ENCODE peak calls at places on chromosomes 4 and X, in ten cellular contexts. L is activated T-cell treated with anti-CD3 and anti-CD28 coated beads for 1 hour; T is posterior cingulate gyrus; A is NCI-H1105; Y is T-cell; S is T-helper 2 cell; G is endothelial cell; E is GM04504; C is cardiac fibroblast; H is stimulated activated CD8-positive, alpha-beta memory T cell treated with anti-CD3 and anti-CD28 coated beads, Interleukin-7, amount 100 ng/mL, for 1 hour. Q is an unnamed sample.

GRCh38 chr4:1021386-1022050 is 10.1 kb downstream of the FGFRL1 start:
- DNase-seq in A (no peak), Y (no peak), S (no peak), H (no peak), T (no peak), C (no peak), E (no peak), L (no peak), G (no peak), Q (no peak)

GRCh38 chr4:108157655-108158054 is 11.1 kb downstream of the LEF1 start:
- DNase-seq in E (no peak), T (no peak), H (no peak), G (no peak), L (no peak), S (no peak), Y (no peak), A (no peak), C (no peak), Q (no peak)

GRCh38 chrX:17697191-17697590 is 40.1 kb upstream of the SCML1 start:
- DNase-seq in E (no peak), S (no peak), Y (no peak), C (peak), H (no peak), A (no peak), T (no peak), L (no peak), G (no peak), Q (no peak)

GRCh38 chr4:152463562-152463961 is 72.3 kb downstream of the FBXW7 start:
- DNase-seq in T (no peak), E (no peak), H (no peak), S (no peak), A (no peak), C (no peak), Y (no peak), G (no peak), L (no peak), Q (no peak)

GRCh38 chr4:128866281-128866680 is 56.8 kb downstream of the JADE1 start:
- DNase-seq in G (no peak), S (no peak), L (no peak), Y (no peak), A (no peak), H (no peak), C (no peak), T (no peak), E (no peak), Q (no peak)

GRCh38 chrX:42803320-42803719 is 25.4 kb upstream of the PPP1R2C start:
- DNase-seq in T (no peak), Y (no peak), G (no peak), H (no peak), C (peak), S (no peak), L (no peak), E (peak), A (no peak), Q (no peak)

GRCh38 chrX:53246231-53246630 is 21.2 kb upstream of the KDM5C start:
- DNase-seq in A (no peak), S (no peak), E (no peak), C (no peak), Y (no peak), H (no peak), L (no peak), G (no peak), T (no peak), Q (no peak)

GRCh38 chr4:29560452-29560851 is 1159.7 kb upstream of the PCDH7 start:
- DNase-seq in H (no peak), C (no peak), G (no peak), L (no peak), E (no peak), T (no peak), A (no peak), Y (no peak), S (no peak), Q (no peak)

GRCh38 chr4:7206856-7207567 is 14.7 kb downstream of the SORCS2 start:
- DNase-seq in L (no peak), E (peak), Y (no peak), C (peak), H (no peak), A (no peak), T (peak), G (no peak), S (no peak), Q (no peak)

GRCh38 chr4:139921551-139922184 is 232.3 kb downstream of the MAML3 start:
- DNase-seq in L (no peak), E (no peak), C (no peak), S (no peak), Y (no peak), T (no peak), A (peak), H (no peak), G (no peak), Q (no peak)

GRCh38 chr4:142435599-142436235 is 410.4 kb downstream of the INPP4B start:
- DNase-seq in G (no peak), A (no peak), S (no peak), H (no peak), Y (no peak), E (no peak), T (no peak), C (no peak), L (no peak), Q (no peak)

GRCh38 chr4:1201851-1202525 is 29.6 kb upstream of the SPON2 start:
- DNase-seq in L (peak), A (no peak), G (no peak), C (peak), S (peak), Y (peak), T (peak), H (peak), E (peak), Q (peak)

GRCh38 chr4:17812801-17813200 is 2.0 kb downstream of the NCAPG start:
- DNase-seq in E (no peak), A (no peak), Y (no peak), S (no peak), L (no peak), C (no peak), H (no peak), T (no peak), G (no peak), Q (no peak)

GRCh38 chr4:110198472-110199419 is at the start of gene ELOVL6:
- DNase-seq in Y (peak), C (peak), L (peak), E (peak), S (peak), H (no peak), A (peak), G (peak), T (peak), Q (peak)

GRCh38 chr4:1315306-1315705 is 25.6 kb downstream of the MAEA start:
- DNase-seq in L (no peak), Y (no peak), S (no peak), C (no peak), G (no peak), T (no peak), H (no peak), A (no peak), E (no peak), Q (no peak)

GRCh38 chr4:8132400-8132799 is 26.2 kb downstream of the ABLIM2 start:
- DNase-seq in Y (no peak), S (no peak), E (no peak), C (no peak), T (no peak), G (no peak), A (no peak), L (no peak), H (no peak), Q (no peak)

GRCh38 chr4:149793459-149793858 is 22.2 kb downstream of the IQCM start:
- DNase-seq in C (peak), E (no peak), H (no peak), S (no peak), Y (no peak), L (no peak), A (no peak), T (no peak), G (no peak), Q (no peak)

GRCh38 chr4:86730310-86730709 is 118.9 kb downstream of the SLC10A6 start:
- DNase-seq in S (no peak), G (no peak), C (no peak), A (no peak), T (peak), Y (peak), L (no peak), E (no peak), H (no peak), Q (no peak)

GRCh38 chr4:98641393-98641792 is 17.0 kb downstream of the TSPAN5 start:
- DNase-seq in T (no peak), G (no peak), C (no peak), L (no peak), S (no peak), E (no peak), A (no peak), H (no peak), Y (no peak), Q (no peak)

GRCh38 chr4:100268807-100269206 is 78.5 kb upstream of the DDIT4L start:
- DNase-seq in C (no peak), T (no peak), Y (no peak), G (no peak), A (peak), E (no peak), L (no peak), S (no peak), H (no peak), Q (no peak)

GRCh38 chr4:20252656-20253271 is 1.1 kb downstream of the SLIT2 start:
- DNase-seq in A (no peak), T (peak), G (peak), C (peak), H (no peak), S (no peak), Y (no peak), L (no peak), E (no peak), Q (no peak)

GRCh38 chr4:121690001-121690400 is 6.8 kb downstream of the ANXA5 start:
- DNase-seq in H (no peak), A (no peak), L (no peak), G (no peak), S (no peak), E (no peak), T (no peak), C (peak), Y (no peak), Q (no peak)